ENCODE peak calls at places on chromosomes 3 and 15, in four cellular contexts. E is HepG2, W is H1, J is GM12878. U is an unnamed sample. For H3K9me3 and H3K4me1, the result is how much of the 10 kb centered on the place peaks cover.

GRCh38 chr3:37481986-37482385 is 307.6 kb upstream of the LRRFIP2 start:
- DNase-seq in W (no peak), J (no peak), E (no peak), U (no peak)

GRCh38 chr15:55194246-55194645 is 2.5 kb downstream of the RSL24D1 start:
- DNase-seq in J (no peak), W (no peak), E (no peak), U (no peak)

GRCh38 chr3:4825572-4826236 is 153.5 kb upstream of the BHLHE40 start:
- DNase-seq in E (peak), W (no peak), J (no peak), U (no peak)

GRCh38 chr3:128285042-128285924 is 132.0 kb downstream of the EEFSEC start:
- DNase-seq in E (no peak), W (no peak), J (no peak), U (no peak)

GRCh38 chr3:87354399-87354798 is 78.0 kb upstream of the POU1F1 start:
- DNase-seq in W (no peak), E (no peak), J (no peak), U (no peak)

GRCh38 chr15:40909662-40910625 is 15.7 kb downstream of the VPS18 start:
- DNase-seq in W (no peak), J (no peak), E (peak), U (no peak)

GRCh38 chr3:52188586-52189404 is 9.2 kb upstream of the ALAS1 start:
- DNase-seq in E (peak), J (no peak), W (no peak), U (no peak)

GRCh38 chr3:27488821-27489220 is 4.6 kb upstream of the SLC4A7 start:
- DNase-seq in E (no peak), J (no peak), W (no peak), U (no peak)

GRCh38 chr3:22288756-22289155 is 537.7 kb upstream of the ZNF385D start:
- DNase-seq in W (no peak), J (no peak), E (no peak), U (no peak)

DNA sequence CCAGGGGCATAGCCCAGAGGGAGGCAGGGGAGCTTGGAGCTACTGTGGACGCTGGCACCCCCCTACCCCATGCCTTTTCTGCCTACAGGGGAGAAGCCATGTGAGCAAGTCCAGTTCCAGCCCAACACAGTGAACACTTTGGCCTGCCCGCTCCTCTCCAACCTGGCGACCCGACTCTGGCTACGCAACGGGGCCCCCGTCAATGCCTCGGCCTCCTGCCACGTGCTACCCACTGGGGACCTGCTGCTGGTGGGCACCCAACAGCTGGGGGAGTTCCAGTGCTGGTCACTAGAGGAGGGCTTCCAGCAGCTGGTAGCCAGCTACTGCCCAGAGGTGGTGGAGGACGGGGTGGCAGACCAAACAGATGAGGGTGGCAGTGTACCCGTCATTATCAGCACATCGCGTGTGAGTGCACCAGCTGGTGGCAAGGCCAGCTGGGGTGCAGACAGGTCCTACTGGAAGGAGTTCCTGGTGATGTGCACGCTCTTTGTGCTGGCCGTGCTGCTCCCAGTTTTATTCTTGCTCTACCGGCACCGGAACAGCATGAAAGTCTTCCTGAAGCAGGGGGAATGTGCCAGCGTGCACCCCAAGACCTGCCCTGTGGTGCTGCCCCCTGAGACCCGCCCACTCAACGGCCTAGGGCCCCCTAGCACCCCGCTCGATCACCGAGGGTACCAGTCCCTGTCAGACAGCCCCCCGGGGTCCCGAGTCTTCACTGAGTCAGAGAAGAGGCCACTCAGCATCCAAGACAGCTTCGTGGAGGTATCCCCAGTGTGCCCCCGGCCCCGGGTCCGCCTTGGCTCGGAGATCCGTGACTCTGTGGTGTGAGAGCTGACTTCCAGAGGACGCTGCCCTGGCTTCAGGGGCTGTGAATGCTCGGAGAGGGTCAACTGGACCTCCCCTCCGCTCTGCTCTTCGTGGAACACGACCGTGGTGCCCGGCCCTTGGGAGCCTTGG is 5.6 kb downstream of the CIB1 start:
- DNase-seq in E (no peak), W (no peak), J (no peak), U (no peak)
- TF ChIP-seq SUZ12 in E (no peak), W (no peak), J (no peak), U (no peak)

GRCh38 chr15:62277816-62278394 is 112.8 kb upstream of the C2CD4B start:
- DNase-seq in E (no peak), W (no peak), J (no peak), U (no peak)

GRCh38 chr15:62269504-62269903 is 104.4 kb upstream of the C2CD4B start:
- DNase-seq in W (no peak), E (no peak), J (no peak), U (no peak)

GRCh38 chr15:62270216-62270921 is 105.3 kb upstream of the C2CD4B start:
- DNase-seq in W (no peak), E (no peak), J (no peak), U (no peak)

GRCh38 chr15:62275818-62276217 is 110.7 kb upstream of the C2CD4B start:
- DNase-seq in W (no peak), J (no peak), E (no peak), U (no peak)

GRCh38 chr15:62272290-62272689 is 107.2 kb upstream of the C2CD4B start:
- DNase-seq in W (no peak), E (no peak), J (no peak), U (no peak)
- H3K9me3 ChIP-seq in W (under half), E (under half), J (under half), U (under half)

DNA sequence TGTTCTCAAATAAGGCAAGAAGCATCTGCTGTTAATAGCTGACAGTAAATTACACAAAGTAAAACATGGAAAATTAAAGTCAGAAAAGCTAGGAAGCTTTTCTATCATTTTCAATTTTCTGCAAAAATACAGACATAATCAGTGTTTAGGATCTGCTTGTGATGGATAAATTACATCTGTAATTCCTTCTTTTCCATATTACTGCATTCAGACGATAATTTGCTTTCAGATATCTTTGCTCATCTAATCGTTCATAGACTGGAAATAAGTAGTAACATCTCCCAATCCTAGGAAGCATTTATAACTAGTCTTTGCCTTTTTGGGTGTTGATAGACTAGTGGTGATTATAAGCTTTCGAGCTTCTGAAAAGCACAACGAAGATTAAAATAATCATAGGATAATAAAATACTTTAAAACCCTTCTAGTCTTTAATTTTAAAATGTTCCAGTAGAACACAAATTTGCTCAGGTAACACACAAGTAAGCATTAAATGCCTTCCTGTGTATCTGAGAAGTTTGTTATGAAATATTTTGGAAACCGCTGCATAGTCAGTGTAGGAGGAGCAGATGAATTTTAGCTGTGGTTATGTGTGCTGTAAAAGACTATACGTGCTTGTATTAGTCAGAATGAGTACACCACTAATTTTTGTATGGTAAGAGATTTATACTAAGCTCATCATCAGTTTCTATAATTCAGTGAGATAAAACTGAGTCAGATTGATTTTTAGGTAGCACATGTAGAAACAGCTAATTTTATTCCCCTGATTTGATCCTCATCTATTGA is 41.0 kb downstream of the MBNL1 start:
- DNase-seq in W (no peak), J (no peak), E (no peak), U (no peak)
- H3K4me1 ChIP-seq in W (under half), J (under half), E (under half), U (under half)

GRCh38 chr15:77549552-77550274 is 83.0 kb downstream of the LINGO1 start:
- DNase-seq in J (no peak), W (no peak), E (no peak), U (no peak)

GRCh38 chr15:77548608-77549551 is 83.8 kb downstream of the LINGO1 start:
- DNase-seq in E (no peak), W (no peak), J (no peak), U (no peak)

GRCh38 chr15:77552066-77552465 is 80.6 kb downstream of the LINGO1 start:
- DNase-seq in W (no peak), J (no peak), E (no peak), U (no peak)

GRCh38 chr15:77547801-77548607 is 84.7 kb downstream of the LINGO1 start:
- DNase-seq in E (no peak), J (no peak), W (no peak), U (no peak)

DNA sequence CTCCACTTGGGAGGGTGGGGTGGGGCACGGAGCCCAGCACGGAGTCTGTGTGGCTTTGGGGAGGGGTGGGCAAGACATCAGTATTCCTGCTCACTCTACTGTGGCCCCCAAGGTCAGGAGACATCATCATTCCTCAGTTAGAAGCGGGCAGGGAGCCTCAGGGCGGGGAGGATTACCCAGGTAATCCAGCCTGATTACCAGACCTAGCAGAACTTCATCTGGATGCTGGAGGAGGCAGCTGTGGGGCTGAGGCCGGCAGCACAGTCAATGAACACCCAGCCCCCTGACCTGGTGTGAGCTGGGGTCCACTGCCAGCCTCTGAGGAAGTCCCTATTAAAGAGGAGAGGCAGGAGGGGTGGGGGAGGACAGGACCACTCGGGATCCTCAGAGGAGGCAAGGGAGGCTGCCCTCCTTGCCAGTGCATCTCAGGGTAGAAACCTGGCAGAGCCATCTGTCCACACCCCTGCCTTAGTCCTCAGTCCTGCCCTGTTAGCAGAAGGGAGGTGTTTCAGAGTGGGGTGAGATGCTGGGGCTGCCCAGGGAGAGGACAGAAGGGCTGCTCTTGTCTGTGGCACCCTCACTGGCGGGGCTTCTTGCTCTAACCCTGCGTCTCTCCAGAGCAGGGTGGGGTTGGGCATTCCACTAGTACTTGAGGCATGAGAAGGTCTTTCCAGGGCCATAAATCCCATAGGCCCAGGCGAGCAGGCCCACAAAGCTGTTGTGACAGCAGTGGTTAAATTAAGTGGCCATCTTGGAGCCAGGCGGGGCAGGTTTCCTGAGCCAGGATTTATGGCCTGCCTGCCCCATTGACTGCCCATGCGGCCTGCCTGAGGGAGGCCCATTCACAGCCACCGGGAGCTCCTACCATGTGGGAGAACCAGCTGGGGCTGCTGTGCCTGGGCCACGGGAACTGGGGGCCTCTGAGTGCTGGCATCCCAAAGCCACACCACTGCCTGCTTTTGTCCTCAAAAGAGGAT is 82.1 kb downstream of the LINGO1 start:
- DNase-seq in E (no peak), J (no peak), W (no peak), U (no peak)
- TF ChIP-seq SUZ12 in E (no peak), J (no peak), W (no peak), U (no peak)

DNA sequence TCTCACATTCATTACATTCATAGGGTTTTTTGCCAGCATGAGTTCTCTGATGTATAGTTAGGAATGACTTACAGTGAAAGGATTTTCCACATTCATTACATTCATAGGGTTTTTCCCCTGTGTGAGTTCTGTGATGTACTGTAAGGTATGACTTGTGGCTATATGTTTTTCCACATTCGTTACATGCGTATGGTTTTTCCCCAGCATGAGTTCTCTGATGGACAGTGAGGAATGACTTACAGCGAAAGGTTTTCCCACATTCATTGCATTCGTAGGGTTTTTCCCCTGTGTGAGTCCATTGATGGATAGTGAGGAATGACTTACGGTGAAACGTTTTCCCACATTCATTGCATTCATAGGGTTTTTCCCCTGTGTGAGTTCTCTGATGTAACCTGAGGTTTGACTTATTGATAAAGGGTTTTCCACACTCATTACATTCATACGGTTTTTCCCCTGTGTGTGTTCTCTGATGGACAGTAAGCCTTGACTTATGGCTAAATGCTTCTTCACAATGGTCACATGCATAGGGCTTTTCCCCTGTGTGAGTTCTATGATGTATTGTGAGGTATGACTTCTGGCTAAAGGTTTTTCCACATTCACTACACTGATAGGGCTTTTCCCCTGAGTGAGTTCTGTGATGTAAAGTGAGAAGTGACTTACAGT is 47.4 kb downstream of the ZNF717 start:
- DNase-seq in J (no peak), E (no peak), W (no peak), U (no peak)
- H3K9me3 ChIP-seq in J (under half), E (half or more), W (half or more), U (half or more)

DNA sequence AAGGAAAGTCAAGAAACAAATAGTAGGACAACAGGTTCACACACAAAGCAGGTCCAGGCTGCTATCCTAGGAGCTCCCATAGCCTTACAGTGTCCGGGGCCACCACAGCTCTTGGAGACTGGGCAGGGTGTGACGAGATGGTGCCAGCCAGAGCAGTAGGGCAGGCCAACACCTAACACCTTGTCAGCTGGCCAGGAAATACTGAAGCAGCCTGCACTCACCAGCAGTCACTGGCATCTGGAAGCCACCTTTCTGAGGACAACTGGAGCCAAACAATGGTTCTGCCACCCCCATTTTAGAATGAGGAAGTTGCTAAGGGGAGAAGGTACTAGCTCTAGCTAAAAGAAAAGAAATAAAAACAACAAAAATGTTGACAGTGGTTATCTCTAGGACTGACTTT is 47.2 kb downstream of the CCDC12 start:
- DNase-seq in W (no peak), E (no peak), J (no peak), U (no peak)
- H3K4me1 ChIP-seq in W (under half), E (under half), J (half or more), U (under half)

DNA sequence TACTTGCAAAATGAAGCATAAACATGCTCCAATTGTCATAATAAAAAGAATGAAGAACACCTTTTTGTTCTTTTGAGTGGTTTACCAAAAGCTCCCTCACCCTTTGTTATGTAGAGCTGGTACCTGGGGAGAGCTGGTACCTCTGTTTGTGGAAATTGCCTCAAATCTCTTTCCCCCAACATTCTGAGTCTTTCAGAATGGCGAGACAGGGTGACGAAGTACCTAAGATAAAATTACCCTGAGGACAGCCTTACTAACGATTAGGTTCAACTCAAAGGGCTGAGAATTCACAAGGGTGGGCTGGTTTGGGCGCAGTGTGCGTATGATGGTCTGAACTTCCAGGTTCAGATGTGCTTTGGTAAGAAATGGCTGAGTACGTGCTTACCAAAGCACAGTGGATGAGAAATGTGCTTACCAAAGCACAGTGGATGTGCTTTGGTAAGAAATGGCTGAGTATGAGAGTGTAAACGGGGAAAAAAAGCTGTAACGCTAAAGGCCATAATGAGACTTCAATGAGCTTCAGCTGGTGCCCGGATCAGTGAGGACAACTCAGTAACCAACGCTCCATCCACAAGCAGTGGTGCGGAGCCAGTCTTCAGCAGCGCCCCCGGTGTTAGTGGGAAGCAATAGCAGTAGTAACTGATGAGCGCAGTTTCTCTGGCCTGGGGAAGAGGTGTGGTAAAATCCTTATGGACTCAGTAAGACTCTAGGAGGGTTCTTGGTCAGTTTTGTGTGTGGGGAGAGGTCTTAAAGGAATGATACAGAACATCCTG is 72.3 kb upstream of the LRIG1 start:
- DNase-seq in W (peak), E (peak), J (no peak), U (peak)
- TF ChIP-seq SUZ12 in W (no peak), E (no peak), J (no peak), U (no peak)

DNA sequence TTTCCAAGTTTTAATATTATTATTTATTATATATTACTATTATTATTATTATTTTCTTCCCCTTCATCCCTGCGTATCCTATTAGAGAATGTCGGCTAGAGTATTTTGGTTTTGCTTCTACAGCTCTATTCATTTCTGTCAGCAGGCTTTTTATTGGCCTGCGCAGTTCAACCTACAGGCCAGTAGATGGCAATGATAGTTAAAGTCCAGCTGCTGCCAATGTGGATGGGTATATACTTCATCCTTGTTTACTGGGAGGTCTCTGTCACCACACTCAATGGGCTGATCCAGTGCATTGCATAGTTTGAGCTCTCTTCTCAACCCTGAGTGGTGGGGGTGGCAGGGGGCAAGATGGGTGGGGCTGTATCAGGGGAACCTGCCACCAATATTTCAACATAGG is 799.8 kb downstream of the NSUN3 start:
- DNase-seq in W (no peak), E (peak), J (no peak), U (peak)
- H3K9me3 ChIP-seq in W (under half), E (under half), J (under half), U (under half)